ENCODE peak calls at places on chromosomes 11 and 22, in nine cellular contexts. M, U, X, J, V, E, A, O and G are unnamed samples.

GRCh38 chr11:393219-394033 is 583 bp upstream of the PKP3 start:
- DNase-seq in O (peak; percentile 77), M (peak; percentile 97), X (peak; percentile 70), J (peak; percentile 76), V (no peak), U (no peak), A (no peak), E (peak; percentile 32), G (peak; percentile 70)

GRCh38 chr11:31820438-31820818 is 9.3 kb upstream of the PAX6 start:
- DNase-seq in E (no peak), U (no peak), J (no peak), A (peak; percentile 72), M (no peak), X (no peak), O (no peak), V (no peak), G (no peak)

GRCh38 chr11:77580712-77581337 is 8.9 kb upstream of the AQP11 start:
- DNase-seq in X (no peak), A (peak; percentile 84), M (no peak), U (no peak), O (peak; percentile 55), V (no peak), J (peak; percentile 15), E (no peak), G (peak; percentile 23)

GRCh38 chr11:117492578-117493251 is 165.1 kb downstream of the CEP164 start:
- DNase-seq in E (no peak), X (no peak), M (no peak), U (no peak), J (no peak), V (no peak), O (no peak), A (peak; percentile 74), G (no peak)

GRCh38 chr11:132030896-132031295 is 660.5 kb downstream of the NTM start:
- DNase-seq in V (no peak), M (no peak), J (peak; percentile 57), U (no peak), A (no peak), X (peak; percentile 64), E (no peak), O (no peak), G (no peak)

GRCh38 chr22:44371741-44372525 is 59.2 kb upstream of the SHISAL1 start:
- DNase-seq in M (no peak), O (no peak), E (no peak), X (no peak), U (no peak), A (no peak), J (no peak), V (no peak), G (no peak)

GRCh38 chr11:130940706-130941105 is 24.4 kb upstream of the SNX19 start:
- DNase-seq in V (no peak), E (no peak), J (no peak), U (no peak), X (peak; percentile 24), A (no peak), M (no peak), O (peak; percentile 83), G (peak; percentile 50)

GRCh38 chr11:134714021-134714656 is 302.1 kb upstream of the B3GAT1 start:
- DNase-seq in J (no peak), V (no peak), U (no peak), A (no peak), O (no peak), M (no peak), E (no peak), X (no peak), G (peak; percentile 27)

GRCh38 chr11:38169286-38169685 is 1571.2 kb upstream of the RAG2 start:
- DNase-seq in M (peak; percentile 82), O (peak; percentile 23), A (no peak), U (no peak), X (peak; percentile 2), E (no peak), J (peak; percentile 64), V (no peak), G (peak; percentile 21)

GRCh38 chr22:31846161-31847115 is 92.6 kb downstream of the DEPDC5 start:
- DNase-seq in U (no peak), X (peak; percentile 57), M (no peak), O (peak; percentile 57), A (peak; percentile 49), J (peak; percentile 78), E (no peak), V (no peak), G (peak; percentile 92)

GRCh38 chr11:61384271-61385242 is 7.8 kb upstream of the TMEM216 start:
- DNase-seq in X (peak; percentile 70), O (peak; percentile 62), E (no peak), A (peak; percentile 72), U (no peak), V (no peak), J (peak; percentile 68), M (peak; percentile 60), G (peak; percentile 54)

GRCh38 chr11:43268786-43269185 is 43.0 kb upstream of the API5 start:
- DNase-seq in O (no peak), J (no peak), U (no peak), M (no peak), X (no peak), V (no peak), E (no peak), A (peak; percentile 25), G (no peak)

GRCh38 chr22:38314140-38314991 is 2.9 kb downstream of the CSNK1E start:
- DNase-seq in X (peak; percentile 39), A (peak; percentile 35), J (peak; percentile 47), O (peak; percentile 61), E (no peak), V (peak; percentile 61), U (no peak), M (peak; percentile 30), G (peak; percentile 62)

DNA sequence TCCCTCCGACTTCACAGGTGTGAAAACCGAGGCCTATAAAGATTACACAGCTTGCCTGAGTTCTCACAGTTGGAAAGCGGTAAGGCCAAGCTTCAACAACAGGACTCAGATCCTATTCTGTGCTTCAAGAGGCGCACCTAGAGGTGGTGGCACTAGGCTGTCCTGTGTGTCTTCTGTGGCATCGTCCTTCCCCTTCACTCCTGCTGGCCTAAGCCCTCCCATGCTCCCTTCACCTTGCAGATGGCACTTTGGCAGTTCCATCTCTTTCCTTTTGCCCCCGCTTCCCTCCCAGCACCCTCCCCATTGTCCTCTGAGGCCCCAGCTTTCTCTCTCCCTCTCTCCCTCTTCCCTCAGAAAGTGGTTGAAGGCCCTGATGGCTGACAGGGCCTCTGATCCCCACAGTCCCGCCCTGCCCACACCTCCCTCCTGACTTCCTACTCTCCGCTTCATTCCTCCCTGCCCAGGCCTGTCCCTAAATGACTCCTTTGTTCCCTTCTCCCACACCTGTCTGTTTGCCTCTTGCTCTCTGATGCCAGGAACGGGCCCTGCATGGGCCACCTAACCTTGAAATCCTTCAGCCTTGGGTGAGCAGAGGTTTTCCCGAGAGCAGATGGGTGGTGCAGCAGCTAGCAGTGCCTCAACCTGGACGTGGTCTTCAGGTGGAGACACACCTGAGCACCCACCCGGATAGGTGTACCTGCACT is 5.8 kb downstream of the TRIM29 start:
- DNase-seq in J (no peak), U (no peak), A (no peak), X (no peak), V (no peak), E (peak; percentile 53), O (no peak), M (peak; percentile 80), G (no peak)
- H3K4me3 ChIP-seq in J (no peak overlapping the region), U (no peak overlapping the region), A (no peak overlapping the region), X (no peak overlapping the region), V (no peak overlapping the region), E (no peak overlapping the region), O (no peak overlapping the region), M (peak overlapping the region; percentile 100), G (no peak overlapping the region)

DNA sequence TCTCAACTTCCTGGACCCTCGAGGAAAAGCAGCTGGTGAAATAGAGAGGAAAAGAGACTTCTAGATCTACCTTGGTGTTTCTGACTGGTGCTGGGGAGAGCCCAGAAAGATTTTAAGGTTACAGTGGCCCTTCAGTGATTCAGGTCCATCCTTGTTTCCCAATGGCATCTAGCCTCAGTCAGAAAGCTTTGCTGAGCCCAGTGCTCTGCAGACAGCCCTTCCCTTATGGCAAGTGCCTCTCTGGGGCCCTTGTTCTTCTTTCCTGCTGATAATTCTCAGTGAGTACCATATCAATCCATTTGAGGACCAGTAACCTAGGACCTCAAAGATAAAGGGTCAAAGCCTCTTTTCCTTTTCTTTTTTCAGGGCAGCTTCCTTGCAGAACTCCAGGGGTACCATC is 25.1 kb upstream of the TMEM135 start:
- DNase-seq in O (no peak), X (no peak), M (no peak), V (no peak), J (no peak), E (no peak), U (no peak), A (no peak), G (no peak)
- H3K4me3 ChIP-seq in O (no peak overlapping the region), X (no peak overlapping the region), M (no peak overlapping the region), V (no peak overlapping the region), J (no peak overlapping the region), E (no peak overlapping the region), U (no peak overlapping the region), A (no peak overlapping the region), G (no peak overlapping the region)

DNA sequence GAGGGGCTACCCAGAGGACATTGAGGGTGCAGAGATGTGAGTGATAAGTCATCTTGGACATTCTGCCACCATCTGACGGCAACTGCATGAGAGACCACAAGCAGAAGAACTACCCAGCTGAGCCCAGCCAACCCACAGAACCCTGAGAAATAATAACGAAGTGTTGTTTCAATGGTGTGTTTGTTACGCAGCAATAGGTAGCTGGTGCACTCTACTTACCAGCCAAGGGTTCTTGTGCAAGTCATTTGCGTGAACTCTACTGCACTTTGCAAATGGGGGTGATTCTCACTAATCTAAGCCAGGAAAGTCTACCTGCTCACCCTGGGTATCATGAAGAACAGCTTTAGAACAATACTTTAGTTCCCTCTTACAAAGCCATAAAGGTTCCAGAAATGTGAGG is 15.8 kb upstream of the CELSR1 start:
- DNase-seq in M (no peak), X (no peak), A (no peak), O (no peak), V (no peak), E (no peak), J (no peak), U (no peak), G (no peak)
- H3K4me3 ChIP-seq in M (no peak overlapping the region), X (no peak overlapping the region), A (no peak overlapping the region), O (no peak overlapping the region), V (no peak overlapping the region), E (no peak overlapping the region), J (no peak overlapping the region), U (no peak overlapping the region), G (no peak overlapping the region)

GRCh38 chr11:1749020-1749758 is 1.2 kb downstream of the IFITM10 start:
- DNase-seq in A (peak; percentile 52), M (peak; percentile 51), V (no peak), J (peak; percentile 50), O (peak; percentile 34), E (no peak), U (no peak), X (no peak), G (no peak)

GRCh38 chr11:1746956-1747752 is 3.2 kb downstream of the IFITM10 start:
- DNase-seq in M (no peak), X (no peak), E (no peak), A (no peak), U (no peak), J (no peak), O (no peak), V (no peak), G (no peak)

GRCh38 chr11:1749787-1750351 is 526 bp downstream of the IFITM10 start:
- DNase-seq in E (no peak), U (no peak), O (peak; percentile 96), M (peak; percentile 75), X (peak; percentile 85), J (peak; percentile 81), V (no peak), A (no peak), G (peak; percentile 55)

GRCh38 chr11:1747753-1748466 is 2.5 kb downstream of the IFITM10 start:
- DNase-seq in U (no peak), X (no peak), E (no peak), A (no peak), J (no peak), O (no peak), V (no peak), M (no peak), G (no peak)

GRCh38 chr11:1748467-1749019 is 1.9 kb downstream of the IFITM10 start:
- DNase-seq in V (no peak), E (no peak), M (no peak), U (no peak), X (no peak), J (no peak), O (no peak), A (no peak), G (no peak)
- H3K4me3 ChIP-seq in V (peak overlapping the region; percentile 26), E (no peak overlapping the region), M (peak overlapping the region; percentile 83), U (peak overlapping the region; percentile 36), X (peak overlapping the region; percentile 56), J (peak overlapping the region; percentile 35), O (peak overlapping the region; percentile 37), A (peak overlapping the region; percentile 62), G (no peak overlapping the region)